ENCODE peak calls at places on chromosomes 5 and 9, in seven cellular contexts. M is stimulated activated CD4-positive, alpha-beta T cell treated with anti-CD3 and anti-CD28 coated beads, Interleukin-15, amount 100 ng/mL, for 1 hour; Q is choroid plexus epithelial cell; B is NCI-H187; U is SW480; G is activated CD4-positive, alpha-beta memory T cell treated with anti-CD3 and anti-CD28 coated beads, Interleukin-2, amount 10 ng/mL, durations not matched to agents 7 days and 5 days; P is effector memory CD8-positive, alpha-beta T cell. D is an unnamed sample.

GRCh38 chr5:3531320-3531986 is 64.2 kb upstream of the IRX1 start:
- DNase-seq in G (no peak), U (peak; percentile 88), B (no peak), P (no peak), M (no peak), Q (no peak), D (no peak)

GRCh38 chr9:125126019-125126746 is 17.1 kb downstream of the SCAI start:
- DNase-seq in Q (peak; percentile 98), B (no peak), G (peak; percentile 88), M (peak; percentile 49), U (peak; percentile 72), P (peak; percentile 79), D (peak; percentile 98)

GRCh38 chr5:171907731-171908343 is 98.6 kb downstream of the FBXW11 start:
- DNase-seq in B (peak; percentile 1), P (peak; percentile 40), Q (peak; percentile 83), U (peak; percentile 73), M (no peak), G (peak; percentile 46), D (peak; percentile 82)

GRCh38 chr5:107472620-107473064 is 198.1 kb downstream of the EFNA5 start:
- DNase-seq in U (no peak), P (no peak), M (no peak), G (no peak), B (no peak), Q (no peak), D (no peak)

GRCh38 chr9:35168963-35169362 is 7.2 kb downstream of the UNC13B start:
- DNase-seq in M (no peak), Q (no peak), G (no peak), U (no peak), B (no peak), P (no peak), D (no peak)

GRCh38 chr5:133696782-133697507 is 84.6 kb upstream of the FSTL4 start:
- DNase-seq in B (no peak), M (no peak), G (no peak), Q (no peak), U (no peak), P (no peak), D (no peak)

GRCh38 chr9:127330501-127330900 is 65.9 kb downstream of the GARNL3 start:
- DNase-seq in B (no peak), U (no peak), Q (no peak), G (no peak), P (no peak), M (no peak), D (no peak)

GRCh38 chr5:20360243-20360642 is 372.2 kb upstream of the CDH18 start:
- DNase-seq in Q (no peak), B (no peak), M (no peak), G (no peak), P (no peak), U (no peak), D (peak; percentile 1)

GRCh38 chr9:127972316-127972871 is 8.4 kb downstream of the EEIG1 start:
- DNase-seq in B (no peak), M (no peak), G (no peak), Q (no peak), U (no peak), P (no peak), D (no peak)

GRCh38 chr5:67404261-67405100 is 207.9 kb upstream of the CD180 start:
- DNase-seq in B (no peak), G (no peak), M (no peak), U (no peak), Q (peak; percentile 52), P (no peak), D (peak; percentile 53)

GRCh38 chr5:1503301-1504243 is 20.2 kb downstream of the LPCAT1 start:
- DNase-seq in Q (no peak), B (no peak), M (no peak), U (no peak), G (no peak), P (no peak), D (peak; percentile 26)

GRCh38 chr5:128464596-128464995 is 73.4 kb downstream of the FBN2 start:
- DNase-seq in G (no peak), P (no peak), B (no peak), Q (no peak), U (no peak), M (no peak), D (peak; percentile 21)

GRCh38 chr5:151151263-151151660 is 6.3 kb downstream of the ANXA6 start:
- DNase-seq in G (peak; percentile 20), Q (no peak), P (no peak), B (no peak), U (no peak), M (no peak), D (no peak)

GRCh38 chr5:169803077-169803981 is 166.3 kb downstream of the DOCK2 start:
- DNase-seq in B (no peak), P (no peak), Q (peak; percentile 97), U (no peak), M (no peak), G (no peak), D (peak; percentile 51)

GRCh38 chr5:143586781-143587362 is 183.4 kb upstream of the NR3C1 start:
- DNase-seq in B (no peak), Q (no peak), P (no peak), M (no peak), U (no peak), G (no peak), D (no peak)

GRCh38 chr5:111165058-111165457 is 59.1 kb upstream of the CAMK4 start:
- DNase-seq in U (no peak), G (no peak), Q (no peak), B (no peak), M (no peak), P (no peak), D (no peak)

GRCh38 chr5:38650540-38651275 is 94.3 kb upstream of the LIFR start:
- DNase-seq in Q (peak; percentile 46), P (no peak), U (peak; percentile 33), G (no peak), M (no peak), B (no peak), D (peak; percentile 48)

GRCh38 chr9:92257327-92257726 is 36.2 kb downstream of the IARS1 start:
- DNase-seq in B (no peak), P (no peak), U (no peak), Q (no peak), M (no peak), G (no peak), D (no peak)

GRCh38 chr5:28903643-28904042 is 1865.3 kb upstream of the CDH9 start:
- DNase-seq in P (no peak), B (no peak), Q (no peak), U (peak; percentile 5), G (no peak), M (no peak), D (no peak)

GRCh38 chr9:129549139-129549538 is 71.8 kb downstream of the C9orf50 start:
- DNase-seq in B (no peak), P (no peak), Q (no peak), U (no peak), G (no peak), M (no peak), D (no peak)